ENCODE peak calls at places on chromosomes 12 and 14, in six cellular contexts. P is HepG2, B is endothelial cell of umbilical vein, D is stomach, H is HCT116, J is upper lobe of left lung. O is an unnamed sample. For H3K9me3 and H3K4me1, the result is how much of the 10 kb centered on the place peaks cover.

GRCh38 chr14:21097616-21098133 is 780 bp downstream of the ZNF219 start:
- DNase-seq in P (no peak), B (no peak), D (no peak), H (no peak), J (no peak), O (no peak)

GRCh38 chr12:99131761-99132199 is 486.7 kb downstream of the APAF1 start:
- DNase-seq in P (no peak), B (no peak), D (no peak), H (no peak), J (peak), O (no peak)

GRCh38 chr14:55274760-55275159 is 3.5 kb downstream of the FBXO34 start:
- DNase-seq in P (no peak), B (no peak), D (no peak), H (no peak), J (no peak), O (no peak)

GRCh38 chr14:89779707-89780106 is 174.8 kb downstream of the EFCAB11 start:
- DNase-seq in P (no peak), B (no peak), D (no peak), H (no peak), J (no peak), O (no peak)

GRCh38 chr14:102277874-102278630 is 26.9 kb downstream of the MOK start:
- DNase-seq in P (no peak), B (no peak), D (no peak), H (no peak), J (no peak), O (no peak)

GRCh38 chr14:64700290-64700689 is 3.9 kb upstream of the PLEKHG3 start:
- DNase-seq in P (no peak), B (no peak), D (no peak), H (no peak), J (no peak), O (no peak)

GRCh38 chr12:131092911-131093901 is 139.5 kb downstream of the ADGRD1 start:
- DNase-seq in P (no peak), B (no peak), D (no peak), H (no peak), J (peak), O (no peak)

GRCh38 chr14:63551338-63551737 is 8.2 kb upstream of the PPP2R5E start:
- DNase-seq in P (no peak), B (no peak), D (no peak), H (no peak), J (no peak), O (no peak)

GRCh38 chr14:88189840-88190191 is 133.3 kb downstream of the KCNK10 start:
- DNase-seq in P (no peak), B (no peak), D (no peak), H (no peak), J (no peak), O (no peak)

GRCh38 chr12:120999191-121000120 is 16.8 kb downstream of the C12orf43 start:
- DNase-seq in P (no peak), B (no peak), D (peak), H (no peak), J (no peak), O (no peak)

GRCh38 chr12:129393357-129393937 is 510.4 kb downstream of the TMEM132D start:
- DNase-seq in P (no peak), B (no peak), D (no peak), H (no peak), J (no peak), O (no peak)

GRCh38 chr12:88953029-88953586 is 372.8 kb upstream of the KITLG start:
- DNase-seq in P (no peak), B (no peak), D (no peak), H (no peak), J (no peak), O (no peak)

GRCh38 chr12:113713156-113713555 is 241.5 kb upstream of the LHX5 start:
- DNase-seq in P (no peak), B (no peak), D (no peak), H (no peak), J (no peak), O (no peak)
- H3K9me3 ChIP-seq in P (under half), B (under half), D (under half), H (under half), J (under half), O (under half)

GRCh38 chr14:69631509-69631908 is 20.1 kb downstream of the SUSD6 start:
- DNase-seq in P (peak), B (no peak), D (no peak), H (no peak), J (no peak), O (no peak)
- H3K4me1 ChIP-seq in P (half or more), B (under half), D (half or more), H (under half), J (half or more), O (under half)

GRCh38 chr12:124397807-124398577 is 103.1 kb downstream of the RFLNA start:
- DNase-seq in P (no peak), B (no peak), D (peak), H (no peak), J (peak), O (peak)
- TF ChIP-seq POLR2AphosphoS5 in P (no peak), B (no peak), D (peak), H (no peak), J (no peak), O (no peak)

DNA sequence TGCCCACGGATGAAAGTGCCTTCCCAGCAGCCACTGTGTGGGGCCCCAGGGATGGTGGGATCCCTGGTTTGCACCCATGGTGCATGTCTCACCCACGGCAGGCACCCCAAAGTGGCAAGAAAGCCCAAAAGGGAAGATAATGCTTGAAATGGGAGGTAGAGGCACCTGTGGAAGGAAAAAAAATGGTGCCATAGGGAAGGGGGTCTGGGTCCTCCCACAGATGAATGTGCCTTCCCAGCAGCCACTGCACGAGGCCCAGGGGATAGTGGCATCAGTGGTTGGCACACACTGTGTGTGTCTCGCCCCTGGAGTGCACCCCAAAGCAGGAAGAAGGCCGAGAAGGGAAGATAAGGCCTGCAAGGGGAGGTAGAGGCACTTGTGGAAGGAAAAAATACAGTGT is 264.2 kb downstream of the ALG10 start:
- DNase-seq in P (no peak), B (no peak), D (peak), H (no peak), J (no peak), O (no peak)
- H3K9me3 ChIP-seq in P (under half), B (under half), D (under half), H (under half), J (under half), O (half or more)

DNA sequence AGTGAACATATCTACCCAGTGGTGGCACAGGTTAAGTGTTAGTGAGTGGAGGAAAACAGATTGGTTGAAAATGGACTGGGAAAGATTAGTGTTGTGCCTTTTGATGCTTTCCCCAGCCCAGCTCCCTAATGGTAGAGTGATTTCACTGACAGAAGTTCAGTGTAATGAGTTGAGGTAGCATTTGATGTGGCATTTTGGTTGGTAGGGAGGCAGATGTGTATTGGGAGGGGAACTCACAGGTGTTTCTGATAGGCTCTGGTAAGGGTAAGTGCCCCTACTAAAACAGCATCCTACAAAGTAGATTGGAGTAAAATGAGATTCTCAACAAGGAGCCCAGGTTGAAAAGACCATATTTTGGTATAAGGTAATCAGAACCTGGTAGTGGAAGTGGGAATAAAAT is 4.2 kb downstream of the TBK1 start:
- DNase-seq in P (no peak), B (no peak), D (no peak), H (no peak), J (no peak), O (no peak)
- H3K4me1 ChIP-seq in P (half or more), B (under half), D (under half), H (under half), J (half or more), O (under half)

DNA sequence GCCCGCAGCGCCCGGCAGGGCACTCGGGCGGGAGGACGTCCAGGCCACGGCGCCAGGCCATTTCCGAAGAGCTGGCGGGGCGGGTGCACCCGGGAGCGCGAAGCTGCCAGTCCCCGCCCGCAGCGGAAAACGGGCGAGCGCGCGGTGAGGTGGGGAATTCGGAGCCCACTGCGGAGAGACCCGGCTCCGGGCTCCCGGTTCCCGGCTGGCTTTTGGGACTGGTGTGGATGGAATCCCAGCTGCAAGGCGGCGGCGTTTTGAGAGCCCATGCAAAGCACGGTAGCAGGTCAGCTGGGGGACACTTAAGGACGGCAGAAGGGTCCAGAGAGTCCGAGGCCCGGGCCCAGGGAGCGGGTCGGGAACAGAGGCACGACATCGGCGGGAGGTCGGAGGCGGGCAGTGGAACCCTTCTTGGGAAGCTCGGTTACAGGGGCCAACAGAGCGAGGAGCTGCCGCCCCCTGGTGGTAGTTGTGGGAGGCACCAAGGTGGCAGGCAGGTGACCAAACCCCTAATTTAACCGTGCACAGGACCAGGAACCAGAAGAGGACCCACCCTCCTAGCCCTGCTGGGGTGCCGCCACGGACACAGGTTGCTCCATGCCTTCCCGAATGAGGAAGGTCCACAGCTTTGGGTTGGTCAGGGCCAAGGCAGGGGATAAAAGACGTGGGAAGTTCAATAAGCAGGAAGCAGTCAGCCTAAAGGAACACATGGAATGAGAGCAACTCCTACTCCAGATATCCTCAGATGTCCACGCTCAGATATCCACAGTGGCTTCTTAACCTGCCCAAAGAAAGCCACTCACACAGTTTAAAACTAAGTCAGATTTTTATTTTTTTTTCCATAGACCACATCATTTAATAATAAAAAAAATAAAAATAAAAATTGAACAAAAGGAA is 685 bp upstream of the CDH24 start:
- DNase-seq in P (peak), B (peak), D (peak), H (peak), J (peak), O (peak)
- TF ChIP-seq POLR2AphosphoS5 in P (peak), B (peak), D (peak), H (peak), J (peak), O (peak)

DNA sequence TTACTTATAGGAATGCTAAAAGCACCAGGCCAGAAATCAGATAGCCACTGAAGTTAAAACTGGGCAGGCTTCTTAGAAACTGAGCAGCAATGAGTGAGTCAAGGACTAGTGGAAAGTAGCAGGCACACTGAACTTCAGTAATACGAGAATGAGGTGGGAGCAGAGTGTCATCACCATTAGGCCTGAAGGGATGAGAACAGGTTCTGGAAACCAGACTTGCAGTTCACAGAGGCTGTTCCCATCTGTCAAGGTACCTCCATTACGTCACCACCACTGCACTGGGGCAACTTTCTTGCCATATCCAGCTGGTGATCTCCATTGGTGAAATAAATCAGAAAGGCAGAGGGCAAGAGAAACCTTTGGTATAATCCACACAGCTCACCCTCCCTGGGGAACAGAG is 15.6 kb downstream of the ZNF10 start:
- DNase-seq in P (no peak), B (no peak), D (no peak), H (no peak), J (no peak), O (no peak)
- H3K9me3 ChIP-seq in P (half or more), B (under half), D (under half), H (under half), J (half or more), O (half or more)